ENCODE peak calls at places on chromosomes 13 and 19, in nine cellular contexts. G, M, L, U, S, X, Y, B and D are unnamed samples.

GRCh38 chr19:42563352-42564210 is 31.1 kb downstream of the CEACAM8 start:
- DNase-seq in L (peak), M (peak), B (peak), X (peak), S (peak), U (peak), Y (no peak), G (no peak), D (peak)

GRCh38 chr13:31968473-31968872 is 63.1 kb upstream of the FRY start:
- DNase-seq in S (peak), X (no peak), U (no peak), Y (no peak), G (peak), B (peak), M (no peak), L (no peak), D (no peak)

GRCh38 chr13:51781246-51782022 is 22.5 kb downstream of the DHRS12 start:
- DNase-seq in M (no peak), L (no peak), B (no peak), X (no peak), S (peak), Y (no peak), U (peak), G (no peak), D (no peak)

GRCh38 chr19:7928741-7929701 is 3.1 kb upstream of the CTXN1 start:
- DNase-seq in Y (peak), X (peak), G (peak), M (no peak), S (peak), B (peak), L (peak), U (peak), D (peak)

GRCh38 chr13:27131202-27131623 is 40.4 kb downstream of the USP12 start:
- DNase-seq in X (no peak), U (peak), B (peak), S (peak), M (no peak), G (no peak), Y (peak), L (no peak), D (peak)

GRCh38 chr19:53991224-53992113 is at the start of gene CACNG6:
- DNase-seq in X (peak), U (peak), S (no peak), G (no peak), Y (no peak), L (peak), M (no peak), B (peak), D (peak)

GRCh38 chr19:52638601-52639000 is 446 bp upstream of the ZNF83 start:
- DNase-seq in Y (no peak), X (no peak), M (peak), B (peak), U (peak), G (peak), L (no peak), S (no peak), D (peak)

GRCh38 chr13:33884506-33885221 is 66.7 kb downstream of the RFC3 start:
- DNase-seq in Y (no peak), G (no peak), M (no peak), B (no peak), U (no peak), X (no peak), S (no peak), L (no peak), D (no peak)

GRCh38 chr13:100563779-100564178 is 24.8 kb downstream of the GGACT start:
- DNase-seq in M (peak), G (no peak), L (no peak), X (no peak), B (no peak), S (no peak), Y (no peak), U (no peak), D (no peak)

GRCh38 chr19:17078038-17078919 is 2.7 kb downstream of the MYO9B start:
- DNase-seq in G (no peak), Y (no peak), M (no peak), S (no peak), X (no peak), B (no peak), U (peak), L (peak), D (no peak)

GRCh38 chr19:1651548-1652394 is 644 bp downstream of the TCF3 start:
- DNase-seq in S (no peak), X (peak), G (peak), M (no peak), B (peak), L (peak), Y (peak), U (peak), D (no peak)

GRCh38 chr19:45770192-45771101 is 1.4 kb upstream of the SIX5 start:
- DNase-seq in U (peak), S (peak), X (peak), L (peak), B (peak), M (peak), Y (peak), G (peak), D (peak)

GRCh38 chr19:53775524-53775923 is 48.6 kb downstream of the NLRP12 start:
- DNase-seq in M (no peak), U (no peak), G (no peak), B (no peak), S (no peak), X (no peak), L (no peak), Y (no peak), D (no peak)

GRCh38 chr13:52767949-52768516 is 28.4 kb upstream of the CNMD start:
- DNase-seq in M (no peak), B (no peak), S (no peak), G (no peak), L (no peak), X (no peak), U (no peak), Y (no peak), D (no peak)

GRCh38 chr13:26686285-26686684 is 74.3 kb downstream of the GPR12 start:
- DNase-seq in Y (no peak), X (no peak), L (no peak), S (no peak), G (no peak), B (no peak), M (no peak), U (no peak), D (no peak)